ENCODE peak calls at places on chromosomes 12 and 14, in four cellular contexts. K is mesendoderm, G is H9, T is H1. Q is an unnamed sample.

GRCh38 chr12:105928436-105928835 is 210.3 kb downstream of the NUAK1 start:
- DNase-seq in G (no peak), T (no peak), K (no peak), Q (no peak)

GRCh38 chr14:52355526-52355925 is 41.4 kb downstream of the PTGER2 start:
- DNase-seq in G (no peak), K (no peak), T (no peak), Q (peak)

GRCh38 chr14:35384386-35385041 is 20.0 kb downstream of the NFKBIA start:
- DNase-seq in T (no peak), K (no peak), G (no peak), Q (peak)

GRCh38 chr14:101068293-101068957 is 164.9 kb upstream of the RTL1 start:
- DNase-seq in K (peak), T (no peak), G (peak), Q (no peak)

GRCh38 chr12:14601692-14602091 is 34.0 kb upstream of the PLBD1 start:
- DNase-seq in K (no peak), T (no peak), G (no peak), Q (no peak)

GRCh38 chr12:9750276-9751203 is 10.2 kb downstream of the CD69 start:
- DNase-seq in K (peak), T (no peak), G (peak), Q (peak)

GRCh38 chr14:103657466-103657865 is 28.5 kb downstream of the KLC1 start:
- DNase-seq in G (no peak), T (no peak), K (no peak), Q (peak)

GRCh38 chr12:109710747-109711595 is 2.7 kb upstream of the FAM222A start:
- DNase-seq in K (no peak), G (no peak), T (no peak), Q (peak)

GRCh38 chr14:94075008-94075407 is 6.0 kb downstream of the DDX24 start:
- DNase-seq in K (no peak), G (no peak), T (no peak), Q (no peak)

GRCh38 chr12:132329739-132330548 is 555 bp upstream of the GALNT9 start:
- DNase-seq in G (no peak), K (no peak), T (no peak), Q (no peak)

GRCh38 chr14:88621090-88621489 is 58.3 kb downstream of the ZC3H14 start:
- DNase-seq in K (no peak), G (no peak), T (no peak), Q (peak)
- H3K56ac ChIP-seq in K (no peak), G (no peak), T (no peak), Q (no peak)

GRCh38 chr12:114692558-114693531 is 8.9 kb upstream of the TBX3 start:
- DNase-seq in T (no peak), K (peak), G (peak), Q (no peak)
- H3K27ac ChIP-seq in T (no peak), K (no peak), G (no peak), Q (peak)

GRCh38 chr12:121720762-121721161 is 8.2 kb downstream of the TMEM120B start:
- DNase-seq in T (no peak), G (no peak), K (no peak), Q (peak)

GRCh38 chr12:121723200-121723599 is 10.6 kb downstream of the TMEM120B start:
- DNase-seq in T (no peak), G (no peak), K (no peak), Q (no peak)

GRCh38 chr12:121715862-121716435 is 3.4 kb downstream of the TMEM120B start:
- DNase-seq in K (no peak), T (no peak), G (no peak), Q (no peak)

GRCh38 chr12:121718653-121719239 is 6.2 kb downstream of the TMEM120B start:
- DNase-seq in T (no peak), K (peak), G (peak), Q (no peak)

GRCh38 chr12:121719926-121720414 is 7.4 kb downstream of the TMEM120B start:
- DNase-seq in K (peak), T (no peak), G (no peak), Q (peak)
- H4K8ac ChIP-seq in K (no peak), T (no peak), G (no peak), Q (no peak)

DNA sequence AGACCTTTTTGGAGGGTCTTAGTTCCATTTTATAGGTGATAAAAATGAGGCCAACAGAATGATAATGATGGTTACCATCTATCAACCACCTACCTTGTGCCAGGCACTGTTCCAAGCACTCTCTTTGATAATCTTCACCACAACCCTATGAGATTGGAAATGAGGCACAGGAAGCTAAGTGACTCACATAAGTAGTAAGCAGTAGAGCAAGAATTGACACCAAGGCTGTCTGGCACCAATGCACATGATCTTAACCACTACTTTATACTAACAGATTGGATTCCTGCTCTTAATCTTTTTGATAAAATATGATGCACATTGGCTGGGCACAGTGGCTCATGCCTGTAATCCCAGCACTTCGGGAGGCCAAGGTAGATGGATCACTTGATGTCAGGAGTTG is 91.4 kb downstream of the DRAM1 start:
- DNase-seq in T (no peak), G (no peak), K (no peak), Q (no peak)
- H3K56ac ChIP-seq in T (no peak), G (no peak), K (no peak), Q (no peak)

Q was measured in IMR-90.